ENCODE peak calls at places on chromosomes 1 and 21, in seven cellular contexts. Q, N, J, H, O, Z and F are unnamed samples.

GRCh38 chr1:182217967-182218366 is 156.5 kb upstream of the ZNF648 start:
- DNase-seq in Q (no peak), N (no peak), J (no peak), H (no peak), O (no peak), Z (no peak), F (no peak)

GRCh38 chr1:151838491-151839412 is 868 bp downstream of the C2CD4D start:
- DNase-seq in Q (no peak), N (no peak), J (no peak), H (no peak), O (peak; percentile 62), Z (no peak), F (no peak)

GRCh38 chr1:240611619-240612490 is at the start of gene GREM2:
- DNase-seq in Q (peak; percentile 23), N (peak; percentile 73), J (peak; percentile 95), H (peak; percentile 51), O (peak; percentile 75), Z (no peak), F (no peak)

GRCh38 chr1:167669209-167670139 is 39.4 kb downstream of the RCSD1 start:
- DNase-seq in Q (no peak), N (no peak), J (no peak), H (no peak), O (peak; percentile 42), Z (no peak), F (no peak)

GRCh38 chr1:16151200-16151708 is 4.6 kb downstream of the EPHA2 start:
- DNase-seq in Q (peak; percentile 66), N (no peak), J (peak; percentile 63), H (no peak), O (no peak), Z (no peak), F (no peak)

GRCh38 chr1:43049487-43049886 is 90.8 kb upstream of the SLC2A1 start:
- DNase-seq in Q (no peak), N (no peak), J (peak; percentile 33), H (no peak), O (no peak), Z (no peak), F (no peak)

GRCh38 chr1:176897350-176898236 is 266.9 kb downstream of the ASTN1 start:
- DNase-seq in Q (no peak), N (peak; percentile 64), J (peak; percentile 61), H (peak; percentile 56), O (peak; percentile 82), Z (peak; percentile 49), F (no peak)

GRCh38 chr21:34979383-34979782 is 69.7 kb downstream of the RUNX1 start:
- DNase-seq in Q (no peak), N (no peak), J (no peak), H (no peak), O (no peak), Z (no peak), F (no peak)

GRCh38 chr21:16589046-16589445 is 859.3 kb downstream of the USP25 start:
- DNase-seq in Q (no peak), N (no peak), J (no peak), H (no peak), O (no peak), Z (no peak), F (no peak)

GRCh38 chr1:112298558-112298957 is 97.5 kb upstream of the CTTNBP2NL start:
- DNase-seq in Q (peak; percentile 19), N (peak; percentile 39), J (peak; percentile 42), H (no peak), O (peak; percentile 82), Z (no peak), F (no peak)

GRCh38 chr1:62271932-62272728 is 47.1 kb downstream of the KANK4 start:
- DNase-seq in Q (no peak), N (no peak), J (no peak), H (peak; percentile 51), O (peak; percentile 40), Z (no peak), F (no peak)

GRCh38 chr21:25910809-25911208 is 176.0 kb downstream of the GABPA start:
- DNase-seq in Q (no peak), N (no peak), J (no peak), H (no peak), O (no peak), Z (no peak), F (no peak)

GRCh38 chr1:101216623-101217022 is 20.2 kb upstream of the S1PR1 start:
- DNase-seq in Q (no peak), N (no peak), J (no peak), H (no peak), O (peak; percentile 78), Z (no peak), F (no peak)

GRCh38 chr1:101217148-101217547 is 19.7 kb upstream of the S1PR1 start:
- DNase-seq in Q (no peak), N (no peak), J (no peak), H (no peak), O (no peak), Z (no peak), F (no peak)

GRCh38 chr1:101220906-101221305 is 15.9 kb upstream of the S1PR1 start:
- DNase-seq in Q (no peak), N (no peak), J (no peak), H (no peak), O (no peak), Z (no peak), F (no peak)

GRCh38 chr1:101221945-101222429 is 14.8 kb upstream of the S1PR1 start:
- DNase-seq in Q (no peak), N (no peak), J (no peak), H (no peak), O (no peak), Z (no peak), F (no peak)

DNA sequence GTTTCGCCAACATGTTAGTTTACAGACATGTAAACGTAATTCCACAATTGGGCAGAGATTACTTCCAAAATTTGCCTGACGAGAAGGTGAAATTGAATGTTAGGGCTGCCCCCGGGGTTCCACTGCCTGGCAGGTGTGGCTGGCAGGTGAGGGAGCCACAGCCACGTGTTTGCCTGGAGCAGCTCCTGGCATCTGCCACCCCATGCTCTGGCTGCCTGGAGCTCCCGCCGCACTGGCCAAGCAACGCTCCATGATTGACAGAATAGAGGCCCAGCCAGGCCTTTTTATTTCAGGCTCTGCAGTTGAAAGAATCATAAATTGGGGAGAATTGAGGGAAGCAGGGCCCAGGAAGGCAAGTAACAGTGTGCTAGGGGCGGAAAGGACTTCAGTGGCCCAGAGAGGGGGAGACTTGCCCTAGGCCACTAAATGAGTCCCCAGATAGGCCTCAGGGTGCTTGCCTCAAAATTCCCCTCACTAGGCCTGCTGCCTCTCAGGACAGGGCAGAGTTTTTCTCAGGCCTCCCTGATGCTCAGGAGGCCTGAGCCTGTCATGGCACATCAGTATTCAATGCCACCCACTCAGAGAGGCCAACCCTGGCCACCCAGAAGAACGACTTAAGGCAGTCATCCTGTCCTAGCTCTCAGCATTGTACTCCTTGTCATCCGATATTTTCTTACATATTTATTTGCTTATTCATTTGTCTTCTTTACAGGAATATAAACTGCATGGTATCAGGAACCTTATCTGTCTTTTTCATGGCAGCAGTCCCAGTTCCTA is 16.7 kb upstream of the S1PR1 start:
- DNase-seq in Q (no peak), N (peak; percentile 63), J (no peak), H (no peak), O (no peak), Z (peak; percentile 55), F (no peak)
- H3K4me3 ChIP-seq in Q (no peak overlapping the region), N (no peak overlapping the region), J (no peak overlapping the region), H (no peak overlapping the region), O (no peak overlapping the region), Z (no peak overlapping the region), F (no peak overlapping the region)

GRCh38 chr1:7643445-7643844 is 127.7 kb upstream of the VAMP3 start:
- DNase-seq in Q (no peak), N (no peak), J (peak; percentile 38), H (no peak), O (no peak), Z (no peak), F (no peak)
- H3K27me3 ChIP-seq in Q (no peaks in the 10 kb centered on the region), N (no peaks in the 10 kb centered on the region), J (peaks cover 2% of the 10 kb centered on the region), H (no peaks in the 10 kb centered on the region), O (no peaks in the 10 kb centered on the region), Z (peaks cover 11% of the 10 kb centered on the region), F (no peaks in the 10 kb centered on the region)

DNA sequence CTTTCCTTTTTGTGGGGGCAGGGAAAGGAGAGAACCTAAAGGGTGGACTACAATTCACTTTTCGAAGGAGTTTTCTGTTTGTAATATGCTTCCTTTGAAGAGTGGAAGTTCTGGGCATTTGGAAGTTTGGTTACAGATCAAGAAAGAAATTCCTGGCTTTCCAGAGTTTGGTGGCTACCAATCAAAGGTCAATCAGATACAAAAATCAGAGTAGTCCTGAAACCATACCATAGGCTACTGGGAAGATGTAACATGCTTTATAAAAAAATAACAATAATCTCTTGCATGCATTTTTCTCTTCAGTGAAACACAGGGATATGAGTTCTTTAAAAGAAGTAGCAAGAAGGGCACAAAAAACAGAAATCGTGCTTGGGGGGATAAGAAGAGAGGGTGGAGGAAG is 63.1 kb downstream of the GADD45A start:
- DNase-seq in Q (no peak), N (no peak), J (no peak), H (no peak), O (no peak), Z (no peak), F (no peak)
- H3K4me3 ChIP-seq in Q (peak overlapping the region; percentile 34), N (no peak overlapping the region), J (no peak overlapping the region), H (peak overlapping the region; percentile 22), O (no peak overlapping the region), Z (peak overlapping the region; percentile 29), F (peak overlapping the region; percentile 37)

GRCh38 chr1:20189664-20190063 is 3.3 kb upstream of the PLA2G2C start:
- DNase-seq in Q (no peak), N (no peak), J (no peak), H (no peak), O (no peak), Z (no peak), F (no peak)
- H3K27me3 ChIP-seq in Q (no peaks in the 10 kb centered on the region), N (peaks cover 81% of the 10 kb centered on the region), J (peaks cover 58% of the 10 kb centered on the region), H (no peaks in the 10 kb centered on the region), O (no peaks in the 10 kb centered on the region), Z (peaks cover 73% of the 10 kb centered on the region), F (no peaks in the 10 kb centered on the region)

GRCh38 chr1:20373286-20373685 is 82.6 kb downstream of the VWA5B1 start:
- DNase-seq in Q (no peak), N (no peak), J (no peak), H (no peak), O (no peak), Z (no peak), F (no peak)

GRCh38 chr1:20371411-20371810 is 80.7 kb downstream of the VWA5B1 start:
- DNase-seq in Q (no peak), N (no peak), J (peak; percentile 22), H (no peak), O (peak; percentile 51), Z (no peak), F (no peak)

GRCh38 chr1:20371883-20372282 is 81.2 kb downstream of the VWA5B1 start:
- DNase-seq in Q (no peak), N (no peak), J (no peak), H (no peak), O (no peak), Z (no peak), F (no peak)

GRCh38 chr1:20373764-20374163 is 83.1 kb downstream of the VWA5B1 start:
- DNase-seq in Q (no peak), N (peak; percentile 16), J (no peak), H (no peak), O (no peak), Z (no peak), F (no peak)

GRCh38 chr1:20372676-20373075 is 82.0 kb downstream of the VWA5B1 start:
- DNase-seq in Q (no peak), N (no peak), J (no peak), H (no peak), O (no peak), Z (no peak), F (no peak)
- H3K4me3 ChIP-seq in Q (no peak overlapping the region), N (no peak overlapping the region), J (no peak overlapping the region), H (no peak overlapping the region), O (no peak overlapping the region), Z (no peak overlapping the region), F (no peak overlapping the region)